ENCODE peak calls at places on chromosomes 12 and 14, in four cellular contexts. W is activated CD4-positive, alpha-beta T cell treated with anti-CD3 and anti-CD28 coated beads, Interleukin-2, amount 50 U/mL, for 24 hours; G is right cardiac atrium; Z is HEK293T. Q is an unnamed sample.

GRCh38 chr12:48882325-48882687 is 16.6 kb upstream of the RND1 start:
- DNase-seq in Z (no peak), W (no peak), G (peak), Q (peak)

GRCh38 chr14:95370076-95370475 is 50.4 kb upstream of the CLMN start:
- DNase-seq in G (no peak), Z (no peak), W (no peak), Q (no peak)

GRCh38 chr12:22529281-22530060 is 14.9 kb downstream of the C2CD5 start:
- DNase-seq in Z (no peak), W (no peak), G (no peak), Q (no peak)

GRCh38 chr12:123519151-123520001 is 14.1 kb downstream of the RILPL1 start:
- DNase-seq in G (peak), Z (no peak), W (no peak), Q (peak)

GRCh38 chr14:96681826-96682225 is 115.4 kb upstream of the VRK1 start:
- DNase-seq in G (no peak), Z (no peak), W (no peak), Q (no peak)

GRCh38 chr12:31832740-31833540 is 104.1 kb upstream of the AMN1 start:
- DNase-seq in Z (no peak), W (no peak), G (no peak), Q (no peak)

GRCh38 chr12:95574799-95575452 is 23.6 kb upstream of the USP44 start:
- DNase-seq in G (no peak), Z (peak), W (no peak), Q (peak)

GRCh38 chr12:76470028-76470939 is 89.3 kb downstream of the OSBPL8 start:
- DNase-seq in Z (peak), G (no peak), W (no peak), Q (peak)

GRCh38 chr12:87020071-87020470 is 763.9 kb upstream of the MGAT4C start:
- DNase-seq in Z (no peak), G (no peak), W (no peak), Q (no peak)

GRCh38 chr14:85241022-85241880 is 288.7 kb upstream of the FLRT2 start:
- DNase-seq in W (no peak), G (peak), Z (no peak), Q (no peak)

GRCh38 chr12:92487138-92487485 is 215.7 kb upstream of the PLEKHG7 start:
- DNase-seq in Z (no peak), G (no peak), W (no peak), Q (no peak)

GRCh38 chr12:85273411-85274075 is 6.5 kb upstream of the ALX1 start:
- DNase-seq in W (no peak), G (peak), Z (no peak), Q (no peak)

GRCh38 chr12:72974954-72975555 is 702.9 kb downstream of the TRHDE start:
- DNase-seq in G (no peak), Z (no peak), W (no peak), Q (no peak)

GRCh38 chr14:64952598-64953309 is 10.2 kb upstream of the GPX2 start:
- DNase-seq in G (no peak), Z (peak), W (no peak), Q (no peak)

GRCh38 chr14:32625211-32625610 is 296.1 kb downstream of the AKAP6 start:
- DNase-seq in G (no peak), W (no peak), Z (no peak), Q (no peak)